ENCODE peak calls at places on chromosomes 12 and 14, in five cellular contexts. L is Peyer's patch, I is uterus, E is heart left ventricle, A is ovary. Y is an unnamed sample.

GRCh38 chr14:75334191-75335051 is 55.8 kb downstream of the FOS start:
- DNase-seq in L (peak), I (peak), E (peak), A (no peak), Y (peak)

GRCh38 chr12:2403221-2403976 is 350.6 kb downstream of the CACNA1C start:
- DNase-seq in L (no peak), I (no peak), E (no peak), A (no peak), Y (no peak)

GRCh38 chr14:87449016-87449415 is 544.0 kb downstream of the GALC start:
- DNase-seq in L (no peak), I (no peak), E (no peak), A (no peak), Y (no peak)

GRCh38 chr14:75456069-75457023 is 28.5 kb downstream of the JDP2 start:
- DNase-seq in L (no peak), I (no peak), E (no peak), A (no peak), Y (no peak)

GRCh38 chr12:18646307-18646706 is 91.5 kb downstream of the PLCZ1 start:
- DNase-seq in L (no peak), I (no peak), E (no peak), A (no peak), Y (no peak)

GRCh38 chr12:123337053-123337452 is 27.6 kb downstream of the SBNO1 start:
- DNase-seq in L (no peak), I (no peak), E (no peak), A (no peak), Y (no peak)

GRCh38 chr12:89390802-89391673 is 38.7 kb upstream of the DUSP6 start:
- DNase-seq in L (no peak), I (no peak), E (no peak), A (no peak), Y (no peak)

GRCh38 chr14:105854600-105855245 is 328.3 kb downstream of the TMEM121 start:
- DNase-seq in L (peak), I (no peak), E (peak), A (no peak), Y (no peak)

GRCh38 chr12:48980389-48980952 is 2.3 kb downstream of the WNT1 start:
- DNase-seq in L (peak), I (no peak), E (no peak), A (no peak), Y (no peak)

GRCh38 chr14:77122555-77123125 is 19.0 kb downstream of the ZDHHC22 start:
- DNase-seq in L (peak), I (no peak), E (no peak), A (no peak), Y (no peak)

GRCh38 chr12:22544038-22544979 is at the start of gene C2CD5:
- DNase-seq in L (peak), I (peak), E (peak), A (peak), Y (peak)
- TF ChIP-seq POLR2A in L (peak), I (peak), E (no peak), A (peak), Y (no peak)

DNA sequence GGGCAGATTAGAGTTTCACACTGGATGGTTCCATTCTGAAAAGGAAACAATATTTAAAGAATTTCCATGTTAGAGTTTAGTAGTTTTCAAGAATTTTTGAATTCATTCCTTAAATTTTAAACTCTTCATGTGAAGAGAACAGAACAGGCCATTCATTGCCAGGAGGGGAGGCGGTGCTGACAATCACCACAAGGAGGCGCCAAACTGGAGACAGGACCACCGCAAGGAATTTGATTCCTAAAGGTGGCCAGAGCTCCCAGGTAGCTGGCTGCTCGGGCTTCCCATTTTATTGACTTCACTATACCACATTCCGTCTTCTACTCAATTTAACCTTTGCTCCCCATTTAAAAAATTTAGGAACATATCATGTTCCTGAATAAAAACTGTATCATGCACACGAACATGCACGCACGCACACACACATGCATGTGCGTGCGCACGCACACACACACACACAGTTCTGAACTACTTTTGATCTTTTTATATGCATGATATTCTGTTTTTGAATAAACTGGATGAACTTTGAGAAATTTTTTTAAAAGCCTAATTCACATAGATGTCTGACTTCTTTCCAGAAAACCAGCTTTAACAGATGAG is 101.2 kb downstream of the NELL2 start:
- DNase-seq in L (peak), I (no peak), E (no peak), A (no peak), Y (no peak)
- TF ChIP-seq POLR2A in L (no peak), I (no peak), E (no peak), A (no peak), Y (no peak)

GRCh38 chr14:60649815-60650381 is 621 bp upstream of the SIX1 start:
- DNase-seq in L (no peak), I (no peak), E (no peak), A (no peak), Y (no peak)

GRCh38 chr14:60650382-60650961 is 1.2 kb upstream of the SIX1 start:
- DNase-seq in L (no peak), I (no peak), E (no peak), A (no peak), Y (no peak)

GRCh38 chr14:60647837-60648168 is 1.5 kb downstream of the SIX1 start:
- DNase-seq in L (no peak), I (no peak), E (no peak), A (no peak), Y (no peak)

GRCh38 chr14:60648169-60648933 is 926 bp downstream of the SIX1 start:
- DNase-seq in L (no peak), I (no peak), E (no peak), A (no peak), Y (no peak)

GRCh38 chr14:60648934-60649814 is at the start of gene SIX1:
- DNase-seq in L (no peak), I (peak), E (peak), A (peak), Y (peak)
- TF ChIP-seq POLR2A in L (no peak), I (no peak), E (no peak), A (no peak), Y (no peak)

GRCh38 chr14:45254771-45255170 is 1.8 kb upstream of the MIS18BP1 start:
- DNase-seq in L (no peak), I (no peak), E (no peak), A (no peak), Y (no peak)

GRCh38 chr14:45253754-45254300 is 825 bp upstream of the MIS18BP1 start:
- DNase-seq in L (no peak), I (no peak), E (no peak), A (peak), Y (no peak)

GRCh38 chr14:45252356-45253069 is 489 bp downstream of the MIS18BP1 start:
- DNase-seq in L (peak), I (no peak), E (no peak), A (no peak), Y (no peak)

GRCh38 chr14:45251912-45252311 is 1.1 kb downstream of the MIS18BP1 start:
- DNase-seq in L (no peak), I (no peak), E (no peak), A (no peak), Y (no peak)

DNA sequence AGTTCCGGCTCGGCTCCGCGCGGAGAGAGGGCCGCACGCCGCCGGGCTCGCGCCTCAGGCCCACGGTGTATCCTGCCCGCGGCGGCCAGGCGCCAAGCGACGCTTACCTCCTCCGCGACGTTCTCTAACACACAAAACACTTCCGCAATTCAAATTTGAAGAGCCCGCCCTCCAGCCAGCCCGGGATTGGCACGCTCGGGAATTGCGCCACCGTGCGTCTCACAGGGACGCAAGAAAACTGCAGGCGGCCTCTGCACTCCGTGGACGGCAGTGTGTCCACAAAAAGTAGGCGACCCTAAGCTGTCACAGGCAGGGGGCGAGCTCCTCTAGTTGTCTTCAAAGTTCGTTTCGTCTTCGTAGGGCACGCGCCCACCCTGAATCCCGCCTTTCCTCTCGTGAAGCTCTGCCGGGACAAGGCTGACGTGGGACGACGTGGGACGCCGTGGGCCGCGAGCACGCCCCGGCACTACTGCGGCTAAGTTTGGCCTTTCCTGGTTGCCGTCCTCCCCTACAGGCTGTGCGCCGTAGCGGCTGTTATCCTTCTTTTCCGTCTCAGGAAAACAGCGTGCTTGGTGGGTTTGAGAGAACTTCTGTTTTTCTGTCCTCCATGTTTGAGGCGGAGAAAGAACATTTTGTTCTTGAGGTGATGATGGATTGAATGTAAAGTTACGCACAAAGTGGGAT is at the start of gene MIS18BP1:
- DNase-seq in L (peak), I (peak), E (peak), A (peak), Y (peak)
- TF ChIP-seq POLR2A in L (peak), I (peak), E (no peak), A (peak), Y (no peak)

GRCh38 chr14:96364911-96365310 is 1.6 kb downstream of the GSKIP start:
- DNase-seq in L (no peak), I (no peak), E (no peak), A (no peak), Y (no peak)
- TF ChIP-seq POLR2A in L (peak), I (no peak), E (no peak), A (no peak), Y (no peak)

DNA sequence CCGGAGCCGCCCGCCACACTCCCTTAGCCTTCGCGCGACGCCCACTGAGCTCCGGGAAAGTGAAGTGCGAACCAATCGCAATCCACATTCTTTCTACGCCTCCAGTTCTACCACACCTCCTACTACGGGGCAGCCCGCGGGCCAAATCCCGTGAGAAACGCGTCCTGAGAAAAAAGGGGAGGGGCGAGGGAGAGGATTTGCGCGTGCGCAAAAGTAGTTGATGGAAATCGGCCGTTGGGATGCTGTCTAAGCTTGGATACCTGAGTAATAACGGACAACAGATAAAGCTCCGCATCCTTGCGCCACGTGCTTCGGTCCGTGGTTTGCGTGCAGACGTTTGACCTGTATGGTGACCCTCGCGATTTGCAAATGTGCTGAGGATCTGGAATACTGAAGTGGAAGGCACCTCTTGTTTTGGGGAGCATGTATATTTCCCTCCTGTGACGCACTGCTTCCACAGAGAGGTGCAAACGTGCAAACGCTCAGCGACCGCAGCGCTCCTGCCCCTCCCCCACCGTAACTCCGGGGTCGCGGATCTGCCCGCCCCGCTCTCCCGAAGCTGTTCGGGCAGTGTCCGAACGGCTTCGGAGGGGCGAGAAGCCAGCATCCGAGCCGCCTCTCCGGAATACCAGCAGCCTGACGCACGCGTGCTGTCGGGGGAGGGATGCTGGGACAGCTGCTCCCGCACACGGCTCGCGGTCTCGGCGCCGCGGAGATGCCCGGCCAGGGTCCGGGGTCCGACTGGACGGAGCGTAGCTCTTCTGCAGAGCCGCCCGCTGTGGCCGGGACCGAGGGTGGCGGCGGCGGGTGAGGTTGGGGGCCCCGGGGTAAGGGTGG is at the start of the genes FAM216A and GPN3:
- DNase-seq in L (peak), I (peak), E (peak), A (peak), Y (peak)
- TF ChIP-seq POLR2A in L (peak), I (peak), E (no peak), A (peak), Y (no peak)